ENCODE peak calls at places on chromosomes 16 and 17, in six cellular contexts. One of them, this sample, is unnamed.

GRCh38 chr17:36732351-36732750 is 131.0 kb downstream of the MRM1 start:
- DNase-seq in activated CD4-positive, alpha-beta T cell treated with anti-CD3 and anti-CD28 coated beads, Interleukin-2, amount 50 U/mL, for 1 hour: no peak
- DNase-seq in Ammon's horn: no peak
- DNase-seq in choroid plexus epithelial cell: no peak
- DNase-seq in stimulated activated CD8-positive, alpha-beta memory T cell treated with anti-CD3 and anti-CD28 coated beads, Interleukin-4, amount 100 ng/mL, for 24 hours: no peak
- DNase-seq in stimulated activated CD4-positive, alpha-beta T cell treated with anti-CD3 and anti-CD28 coated beads, Interleukin-1b, Interleukin-23, amount 100 ng/mL, for 1 hour: no peak
- DNase-seq in this sample: no peak

GRCh38 chr17:83031321-83031945 is 48.0 kb upstream of the METRNL start:
- DNase-seq in stimulated activated CD4-positive, alpha-beta T cell treated with anti-CD3 and anti-CD28 coated beads, Interleukin-1b, Interleukin-23, amount 100 ng/mL, for 1 hour: no peak
- DNase-seq in choroid plexus epithelial cell: no peak
- DNase-seq in activated CD4-positive, alpha-beta T cell treated with anti-CD3 and anti-CD28 coated beads, Interleukin-2, amount 50 U/mL, for 1 hour: no peak
- DNase-seq in Ammon's horn: no peak
- DNase-seq in stimulated activated CD8-positive, alpha-beta memory T cell treated with anti-CD3 and anti-CD28 coated beads, Interleukin-4, amount 100 ng/mL, for 24 hours: no peak
- DNase-seq in this sample: no peak

GRCh38 chr17:15912416-15912955 is 32.4 kb upstream of the ADORA2B start:
- DNase-seq in Ammon's horn: no peak
- DNase-seq in stimulated activated CD4-positive, alpha-beta T cell treated with anti-CD3 and anti-CD28 coated beads, Interleukin-1b, Interleukin-23, amount 100 ng/mL, for 1 hour: no peak
- DNase-seq in choroid plexus epithelial cell: no peak
- DNase-seq in stimulated activated CD8-positive, alpha-beta memory T cell treated with anti-CD3 and anti-CD28 coated beads, Interleukin-4, amount 100 ng/mL, for 24 hours: no peak
- DNase-seq in activated CD4-positive, alpha-beta T cell treated with anti-CD3 and anti-CD28 coated beads, Interleukin-2, amount 50 U/mL, for 1 hour: no peak
- DNase-seq in this sample: no peak

GRCh38 chr17:17025621-17026020 is 16.6 kb upstream of the MPRIP start:
- DNase-seq in stimulated activated CD8-positive, alpha-beta memory T cell treated with anti-CD3 and anti-CD28 coated beads, Interleukin-4, amount 100 ng/mL, for 24 hours: no peak
- DNase-seq in Ammon's horn: no peak
- DNase-seq in stimulated activated CD4-positive, alpha-beta T cell treated with anti-CD3 and anti-CD28 coated beads, Interleukin-1b, Interleukin-23, amount 100 ng/mL, for 1 hour: no peak
- DNase-seq in choroid plexus epithelial cell: no peak
- DNase-seq in activated CD4-positive, alpha-beta T cell treated with anti-CD3 and anti-CD28 coated beads, Interleukin-2, amount 50 U/mL, for 1 hour: no peak
- DNase-seq in this sample: no peak

GRCh38 chr17:1727876-1728630 is 3.5 kb downstream of the WDR81 start:
- DNase-seq in stimulated activated CD8-positive, alpha-beta memory T cell treated with anti-CD3 and anti-CD28 coated beads, Interleukin-4, amount 100 ng/mL, for 24 hours: no peak
- DNase-seq in choroid plexus epithelial cell: no peak
- DNase-seq in stimulated activated CD4-positive, alpha-beta T cell treated with anti-CD3 and anti-CD28 coated beads, Interleukin-1b, Interleukin-23, amount 100 ng/mL, for 1 hour: no peak
- DNase-seq in Ammon's horn: no peak
- DNase-seq in activated CD4-positive, alpha-beta T cell treated with anti-CD3 and anti-CD28 coated beads, Interleukin-2, amount 50 U/mL, for 1 hour: no peak
- DNase-seq in this sample: no peak

GRCh38 chr17:1197379-1197778 is 17.6 kb upstream of the ABR start:
- DNase-seq in Ammon's horn: peak; percentile 69
- DNase-seq in activated CD4-positive, alpha-beta T cell treated with anti-CD3 and anti-CD28 coated beads, Interleukin-2, amount 50 U/mL, for 1 hour: no peak
- DNase-seq in stimulated activated CD8-positive, alpha-beta memory T cell treated with anti-CD3 and anti-CD28 coated beads, Interleukin-4, amount 100 ng/mL, for 24 hours: no peak
- DNase-seq in choroid plexus epithelial cell: peak; percentile 89
- DNase-seq in stimulated activated CD4-positive, alpha-beta T cell treated with anti-CD3 and anti-CD28 coated beads, Interleukin-1b, Interleukin-23, amount 100 ng/mL, for 1 hour: no peak
- DNase-seq in this sample: no peak

GRCh38 chr16:2860826-2861567 is 3.0 kb upstream of the PRSS22 start:
- DNase-seq in stimulated activated CD8-positive, alpha-beta memory T cell treated with anti-CD3 and anti-CD28 coated beads, Interleukin-4, amount 100 ng/mL, for 24 hours: no peak
- DNase-seq in activated CD4-positive, alpha-beta T cell treated with anti-CD3 and anti-CD28 coated beads, Interleukin-2, amount 50 U/mL, for 1 hour: no peak
- DNase-seq in Ammon's horn: no peak
- DNase-seq in stimulated activated CD4-positive, alpha-beta T cell treated with anti-CD3 and anti-CD28 coated beads, Interleukin-1b, Interleukin-23, amount 100 ng/mL, for 1 hour: no peak
- DNase-seq in choroid plexus epithelial cell: no peak
- DNase-seq in this sample: no peak

GRCh38 chr17:58710948-58711552 is 18.6 kb downstream of the RAD51C start:
- DNase-seq in activated CD4-positive, alpha-beta T cell treated with anti-CD3 and anti-CD28 coated beads, Interleukin-2, amount 50 U/mL, for 1 hour: peak; percentile 30
- DNase-seq in stimulated activated CD4-positive, alpha-beta T cell treated with anti-CD3 and anti-CD28 coated beads, Interleukin-1b, Interleukin-23, amount 100 ng/mL, for 1 hour: no peak
- DNase-seq in stimulated activated CD8-positive, alpha-beta memory T cell treated with anti-CD3 and anti-CD28 coated beads, Interleukin-4, amount 100 ng/mL, for 24 hours: peak; percentile 6
- DNase-seq in choroid plexus epithelial cell: peak; percentile 81
- DNase-seq in Ammon's horn: peak; percentile 22
- DNase-seq in this sample: no peak

This sample was measured in stimulated activated naive B cell treated with anti-CD40 and anti-IgM and Interleukin-4, amounts not matched to agents 10 μg/mL and 1 μg/mL and 100 μg/mL, for 72 hours.